ENCODE peak calls at places on chromosomes 16 and 17, in six cellular contexts. One of them, this sample, is unnamed.

GRCh38 chr16:81767987-81768592 is 11.0 kb upstream of the PLCG2 start:
- DNase-seq in GM12878: no peak
- DNase-seq in K562: no peak
- DNase-seq in HepG2: peak; percentile 93
- DNase-seq in SK-N-SH: no peak
- DNase-seq in H1: no peak
- DNase-seq in this sample: no peak

GRCh38 chr16:79066621-79067020 is 533.9 kb downstream of the MAF start:
- DNase-seq in H1: no peak
- DNase-seq in GM12878: no peak
- DNase-seq in HepG2: no peak
- DNase-seq in SK-N-SH: no peak
- DNase-seq in K562: no peak
- DNase-seq in this sample: no peak

GRCh38 chr16:3542601-3543373 is 34.4 kb downstream of the NLRC3 start:
- DNase-seq in HepG2: no peak
- DNase-seq in SK-N-SH: no peak
- DNase-seq in GM12878: no peak
- DNase-seq in K562: no peak
- DNase-seq in H1: no peak
- DNase-seq in this sample: no peak

GRCh38 chr16:22926105-22926751 is 112.3 kb downstream of the HS3ST2 start:
- DNase-seq in HepG2: no peak
- DNase-seq in SK-N-SH: peak; percentile 21
- DNase-seq in H1: no peak
- DNase-seq in K562: no peak
- DNase-seq in GM12878: no peak
- DNase-seq in this sample: no peak

GRCh38 chr17:57419940-57420522 is 163.7 kb downstream of the MSI2 start:
- DNase-seq in SK-N-SH: no peak
- DNase-seq in HepG2: no peak
- DNase-seq in K562: no peak
- DNase-seq in H1: no peak
- DNase-seq in GM12878: no peak
- DNase-seq in this sample: no peak

GRCh38 chr16:14548933-14549788 is 80.9 kb downstream of the PARN start:
- DNase-seq in SK-N-SH: no peak
- DNase-seq in HepG2: peak; percentile 43
- DNase-seq in GM12878: no peak
- DNase-seq in H1: peak; percentile 13
- DNase-seq in K562: no peak
- DNase-seq in this sample: no peak

GRCh38 chr17:78839762-78840529 is 668 bp downstream of the USP36 start:
- DNase-seq in HepG2: peak; percentile 44
- DNase-seq in K562: no peak
- DNase-seq in H1: no peak
- DNase-seq in SK-N-SH: peak; percentile 79
- DNase-seq in GM12878: no peak
- DNase-seq in this sample: no peak

GRCh38 chr17:39576187-39576586 is 31.5 kb downstream of the NEUROD2 start:
- DNase-seq in K562: no peak
- DNase-seq in GM12878: no peak
- DNase-seq in SK-N-SH: peak; percentile 87
- DNase-seq in HepG2: peak; percentile 35
- DNase-seq in H1: no peak
- DNase-seq in this sample: peak; percentile 6

GRCh38 chr17:81228420-81228819 is 5.7 kb upstream of the CEP131 start:
- DNase-seq in SK-N-SH: no peak
- DNase-seq in K562: no peak
- DNase-seq in H1: no peak
- DNase-seq in HepG2: no peak
- DNase-seq in GM12878: no peak
- DNase-seq in this sample: no peak

GRCh38 chr16:79509906-79510305 is 90.6 kb downstream of the MAF start:
- DNase-seq in H1: no peak
- DNase-seq in SK-N-SH: no peak
- DNase-seq in HepG2: no peak
- DNase-seq in K562: no peak
- DNase-seq in GM12878: no peak
- DNase-seq in this sample: no peak

GRCh38 chr17:27315796-27316465 is 22.0 kb downstream of the WSB1 start:
- DNase-seq in SK-N-SH: no peak
- DNase-seq in K562: no peak
- DNase-seq in GM12878: no peak
- DNase-seq in H1: no peak
- DNase-seq in HepG2: no peak
- DNase-seq in this sample: no peak

GRCh38 chr17:11996722-11997146 is 541 bp downstream of the ZNF18 start:
- DNase-seq in GM12878: peak; percentile 24
- DNase-seq in HepG2: peak; percentile 39
- DNase-seq in H1: peak; percentile 19
- DNase-seq in SK-N-SH: no peak
- DNase-seq in K562: peak; percentile 11
- DNase-seq in this sample: peak; percentile 13

GRCh38 chr17:76868669-76869208 is 535 bp downstream of the MGAT5B start:
- DNase-seq in HepG2: no peak
- DNase-seq in K562: peak; percentile 72
- DNase-seq in GM12878: no peak
- DNase-seq in H1: no peak
- DNase-seq in SK-N-SH: peak; percentile 88
- DNase-seq in this sample: no peak

GRCh38 chr16:79764415-79765149 is 164.0 kb upstream of the MAF start:
- DNase-seq in HepG2: no peak
- DNase-seq in SK-N-SH: no peak
- DNase-seq in K562: no peak
- DNase-seq in H1: no peak
- DNase-seq in GM12878: no peak
- DNase-seq in this sample: no peak

GRCh38 chr16:85722066-85722465 is 28.8 kb downstream of the C16orf74 start:
- DNase-seq in HepG2: no peak
- DNase-seq in K562: no peak
- DNase-seq in SK-N-SH: no peak
- DNase-seq in H1: no peak
- DNase-seq in GM12878: no peak
- DNase-seq in this sample: no peak

GRCh38 chr17:78933025-78933958 is 8.1 kb upstream of the TIMP2 start:
- DNase-seq in H1: no peak
- DNase-seq in GM12878: peak; percentile 45
- DNase-seq in K562: no peak
- DNase-seq in SK-N-SH: peak; percentile 68
- DNase-seq in HepG2: peak; percentile 93
- DNase-seq in this sample: peak; percentile 80

GRCh38 chr17:77811521-77811920 is 147.0 kb upstream of the TNRC6C start:
- DNase-seq in K562: no peak
- DNase-seq in H1: no peak
- DNase-seq in SK-N-SH: no peak
- DNase-seq in HepG2: no peak
- DNase-seq in GM12878: no peak
- DNase-seq in this sample: no peak

GRCh38 chr17:45910667-45911066 is 16.3 kb downstream of the MAPT start:
- DNase-seq in HepG2: no peak
- DNase-seq in H1: no peak
- DNase-seq in GM12878: no peak
- DNase-seq in K562: no peak
- DNase-seq in SK-N-SH: no peak
- DNase-seq in this sample: no peak

GRCh38 chr17:70661342-70662222 is 492.2 kb downstream of the KCNJ2 start:
- DNase-seq in HepG2: no peak
- DNase-seq in SK-N-SH: no peak
- DNase-seq in GM12878: no peak
- DNase-seq in K562: no peak
- DNase-seq in H1: no peak
- DNase-seq in this sample: no peak

GRCh38 chr17:27649929-27650328 is 18.9 kb downstream of the LGALS9 start:
- DNase-seq in H1: no peak
- DNase-seq in GM12878: no peak
- DNase-seq in HepG2: no peak
- DNase-seq in SK-N-SH: no peak
- DNase-seq in K562: no peak
- DNase-seq in this sample: no peak

GRCh38 chr17:38922538-38923291 is 2.7 kb upstream of the LASP1NB start:
- DNase-seq in GM12878: no peak
- DNase-seq in K562: no peak
- DNase-seq in H1: no peak
- DNase-seq in HepG2: no peak
- DNase-seq in SK-N-SH: peak; percentile 52
- DNase-seq in this sample: no peak

GRCh38 chr16:24999856-25000447 is 15.2 kb downstream of the ARHGAP17 start:
- DNase-seq in H1: no peak
- DNase-seq in GM12878: no peak
- DNase-seq in K562: no peak
- DNase-seq in HepG2: peak; percentile 89
- DNase-seq in SK-N-SH: no peak
- DNase-seq in this sample: no peak

GRCh38 chr16:21622545-21622944 is 23.2 kb downstream of the METTL9 start:
- DNase-seq in HepG2: no peak
- DNase-seq in GM12878: no peak
- DNase-seq in H1: no peak
- DNase-seq in K562: no peak
- DNase-seq in SK-N-SH: no peak
- DNase-seq in this sample: no peak

GRCh38 chr17:6724009-6724408 is 10.8 kb upstream of the SLC13A5 start:
- DNase-seq in SK-N-SH: no peak
- DNase-seq in K562: no peak
- DNase-seq in H1: no peak
- DNase-seq in HepG2: no peak
- DNase-seq in GM12878: no peak
- DNase-seq in this sample: no peak

GRCh38 chr16:28082624-28083023 is 19.1 kb upstream of the GSG1L start:
- DNase-seq in SK-N-SH: no peak
- DNase-seq in K562: peak; percentile 31
- DNase-seq in H1: no peak
- DNase-seq in HepG2: no peak
- DNase-seq in GM12878: no peak
- DNase-seq in this sample: no peak

GRCh38 chr16:75606507-75606906 is 16.6 kb downstream of the ADAT1 start:
- DNase-seq in SK-N-SH: no peak
- DNase-seq in GM12878: no peak
- DNase-seq in HepG2: no peak
- DNase-seq in H1: no peak
- DNase-seq in K562: no peak
- DNase-seq in this sample: no peak

GRCh38 chr17:40551091-40551873 is 14.0 kb downstream of the CCR7 start:
- DNase-seq in GM12878: no peak
- DNase-seq in H1: no peak
- DNase-seq in SK-N-SH: no peak
- DNase-seq in HepG2: peak; percentile 100
- DNase-seq in K562: no peak
- DNase-seq in this sample: no peak

GRCh38 chr17:8913879-8914278 is 46.4 kb upstream of the PIK3R6 start:
- DNase-seq in GM12878: no peak
- DNase-seq in HepG2: no peak
- DNase-seq in H1: no peak
- DNase-seq in SK-N-SH: no peak
- DNase-seq in K562: no peak
- DNase-seq in this sample: no peak

GRCh38 chr17:13403982-13404931 is 197.5 kb downstream of the HS3ST3A1 start:
- DNase-seq in GM12878: no peak
- DNase-seq in H1: no peak
- DNase-seq in HepG2: peak; percentile 84
- DNase-seq in K562: no peak
- DNase-seq in SK-N-SH: peak; percentile 68
- DNase-seq in this sample: no peak

GRCh38 chr16:51376080-51376479 is 225.0 kb upstream of the SALL1 start:
- DNase-seq in H1: no peak
- DNase-seq in K562: no peak
- DNase-seq in HepG2: no peak
- DNase-seq in SK-N-SH: no peak
- DNase-seq in GM12878: no peak
- DNase-seq in this sample: no peak
- TF ChIP-seq YY1 in H1: no peak
- TF ChIP-seq YY1 in K562: no peak
- TF ChIP-seq YY1 in HepG2: no peak
- TF ChIP-seq YY1 in SK-N-SH: no peak
- TF ChIP-seq YY1 in GM12878: no peak
- TF ChIP-seq YY1 in this sample: no peak

GRCh38 chr17:59466943-59467801 is 98.2 kb upstream of the DHX40 start:
- DNase-seq in SK-N-SH: no peak
- DNase-seq in GM12878: no peak
- DNase-seq in HepG2: peak; percentile 41
- DNase-seq in K562: no peak
- DNase-seq in H1: no peak
- DNase-seq in this sample: no peak
- H2AFZ ChIP-seq in SK-N-SH: no peak overlapping the region
- H2AFZ ChIP-seq in GM12878: no peak overlapping the region
- H2AFZ ChIP-seq in HepG2: no peak overlapping the region
- H2AFZ ChIP-seq in K562: no peak overlapping the region
- H2AFZ ChIP-seq in H1: peak overlapping the region; percentile 51
- H2AFZ ChIP-seq in this sample: no peak overlapping the region

DNA sequence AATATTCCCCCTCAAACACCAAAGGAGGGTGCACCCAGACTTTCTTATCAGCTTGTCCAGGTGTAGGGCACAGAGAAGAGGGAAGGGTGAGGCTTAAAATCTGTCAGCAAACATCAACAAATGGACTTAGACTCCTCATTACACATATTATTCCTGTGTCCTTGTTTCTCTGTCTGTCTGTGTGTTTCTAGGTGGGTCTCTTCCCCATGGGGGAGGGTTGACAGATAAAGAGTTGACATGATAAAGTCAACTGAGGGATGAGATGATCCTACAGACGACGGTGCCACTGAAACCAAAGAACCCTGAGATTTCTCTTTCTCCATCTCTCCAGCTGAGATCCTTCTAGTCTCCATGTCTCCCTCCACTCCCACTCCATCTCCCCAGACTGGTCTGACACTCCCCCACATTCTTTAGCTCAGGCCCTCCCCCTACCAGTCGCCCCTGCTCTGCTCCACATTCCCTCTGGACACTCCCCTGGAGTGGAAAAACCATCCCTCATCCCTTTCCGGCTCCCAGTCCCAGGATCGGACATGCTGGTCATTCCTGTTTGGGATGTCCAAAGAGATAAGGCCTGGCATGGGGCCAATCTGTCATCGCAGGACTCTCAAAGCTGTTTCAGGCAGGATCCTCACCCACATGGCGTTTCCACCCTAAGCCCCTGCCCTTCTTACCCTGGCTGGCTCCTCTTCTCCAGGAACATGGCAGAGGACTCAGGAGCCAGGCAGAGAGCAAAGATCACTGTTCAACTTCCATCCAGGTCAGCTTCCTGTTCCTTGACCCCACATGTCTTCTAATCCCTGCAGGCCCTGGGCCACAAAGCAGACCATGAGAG is 2.9 kb upstream of the ITGA3 start:
- DNase-seq in H1: no peak
- DNase-seq in K562: peak; percentile 31
- DNase-seq in HepG2: peak; percentile 57
- DNase-seq in GM12878: no peak
- DNase-seq in SK-N-SH: peak; percentile 56
- DNase-seq in this sample: no peak
- TF ChIP-seq YY1 in H1: no peak
- TF ChIP-seq YY1 in K562: no peak
- TF ChIP-seq YY1 in HepG2: no peak
- TF ChIP-seq YY1 in GM12878: no peak
- TF ChIP-seq YY1 in SK-N-SH: no peak
- TF ChIP-seq YY1 in this sample: no peak

DNA sequence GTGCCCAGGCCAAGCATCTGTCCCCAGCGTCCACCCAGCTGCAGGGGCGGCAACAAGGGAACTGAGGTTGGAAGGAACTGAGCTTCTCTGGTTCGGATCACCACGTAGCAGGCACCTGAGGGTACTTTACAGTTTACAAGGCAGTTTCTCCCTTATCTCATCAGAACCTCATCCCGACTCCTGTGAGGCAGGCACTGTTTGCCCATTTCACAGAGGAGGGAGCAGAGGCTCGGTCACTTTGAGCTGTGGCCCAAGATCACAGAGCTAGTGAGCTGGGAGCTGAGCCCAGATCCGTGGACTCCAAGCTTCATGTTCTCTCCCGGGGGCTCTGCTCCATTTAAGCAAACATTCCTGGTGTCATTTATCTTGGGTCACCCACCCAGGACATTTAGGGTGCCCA is 15.1 kb downstream of the UBALD1 start:
- DNase-seq in SK-N-SH: no peak
- DNase-seq in K562: no peak
- DNase-seq in HepG2: no peak
- DNase-seq in H1: no peak
- DNase-seq in GM12878: no peak
- DNase-seq in this sample: no peak
- H2AFZ ChIP-seq in SK-N-SH: no peak overlapping the region
- H2AFZ ChIP-seq in K562: no peak overlapping the region
- H2AFZ ChIP-seq in HepG2: no peak overlapping the region
- H2AFZ ChIP-seq in H1: no peak overlapping the region
- H2AFZ ChIP-seq in GM12878: no peak overlapping the region
- H2AFZ ChIP-seq in this sample: no peak overlapping the region